ENCODE peak calls at places on chromosomes 1 and 21, in nine cellular contexts. C, W, G, U, H, Q, L, O and J are unnamed samples.

GRCh38 chr1:162185299-162185698 is 115.8 kb downstream of the NOS1AP start:
- DNase-seq in C (no peak), W (no peak), G (no peak), U (no peak), H (no peak), Q (no peak), L (no peak), O (no peak), J (no peak)

GRCh38 chr1:65469889-65470340 is 49.4 kb downstream of the LEPR start:
- DNase-seq in C (no peak), W (peak; percentile 32), G (no peak), U (peak; percentile 22), H (no peak), Q (peak; percentile 1), L (peak; percentile 11), O (peak; percentile 4), J (no peak)

GRCh38 chr1:182684128-182684828 is at the start of gene RGS8:
- DNase-seq in C (no peak), W (peak; percentile 55), G (no peak), U (no peak), H (no peak), Q (peak; percentile 70), L (no peak), O (peak; percentile 45), J (no peak)

GRCh38 chr1:168081373-168082007 is 55.2 kb downstream of the GPR161 start:
- DNase-seq in C (no peak), W (no peak), G (peak; percentile 81), U (peak; percentile 81), H (no peak), Q (no peak), L (peak; percentile 89), O (peak; percentile 25), J (peak; percentile 58)

GRCh38 chr1:234309598-234310459 is 63.4 kb upstream of the COA6 start:
- DNase-seq in C (no peak), W (peak; percentile 96), G (no peak), U (peak; percentile 48), H (peak; percentile 81), Q (peak; percentile 89), L (peak; percentile 65), O (peak; percentile 68), J (peak; percentile 40)

GRCh38 chr1:96966536-96967138 is 245.1 kb downstream of the PTBP2 start:
- DNase-seq in C (peak; percentile 11), W (peak; percentile 71), G (peak; percentile 33), U (peak; percentile 80), H (peak; percentile 48), Q (peak; percentile 60), L (peak; percentile 64), O (peak; percentile 88), J (peak; percentile 27)

GRCh38 chr1:32622806-32623694 is 27.3 kb downstream of the ZBTB8OS start:
- DNase-seq in C (no peak), W (no peak), G (no peak), U (no peak), H (no peak), Q (no peak), L (no peak), O (no peak), J (no peak)

GRCh38 chr1:193538690-193539089 is 352.3 kb upstream of the B3GALT2 start:
- DNase-seq in C (no peak), W (no peak), G (no peak), U (no peak), H (no peak), Q (no peak), L (no peak), O (no peak), J (no peak)

GRCh38 chr1:111541721-111542120 is 38.3 kb upstream of the ADORA3 start:
- DNase-seq in C (no peak), W (no peak), G (no peak), U (no peak), H (peak; percentile 18), Q (no peak), L (peak; percentile 43), O (no peak), J (no peak)

GRCh38 chr1:168585937-168586336 is 9.5 kb downstream of the XCL1 start:
- DNase-seq in C (no peak), W (no peak), G (no peak), U (no peak), H (no peak), Q (no peak), L (no peak), O (no peak), J (no peak)

GRCh38 chr1:159945483-159946241 is at the start of gene IGSF9:
- DNase-seq in C (no peak), W (peak; percentile 95), G (no peak), U (peak; percentile 65), H (peak; percentile 79), Q (peak; percentile 91), L (peak; percentile 75), O (peak; percentile 86), J (peak; percentile 58)

GRCh38 chr1:4224687-4225086 is 324.6 kb upstream of the C1orf174 start:
- DNase-seq in C (no peak), W (no peak), G (no peak), U (no peak), H (no peak), Q (no peak), L (no peak), O (no peak), J (no peak)

GRCh38 chr21:43865471-43866181 is 603 bp downstream of the AGPAT3 start:
- DNase-seq in C (peak; percentile 4), W (peak; percentile 8), G (no peak), U (peak; percentile 29), H (no peak), Q (no peak), L (peak; percentile 62), O (no peak), J (peak; percentile 80)

GRCh38 chr1:169676001-169676400 is 35.4 kb downstream of the SELL start:
- DNase-seq in C (no peak), W (no peak), G (peak; percentile 2), U (peak; percentile 30), H (no peak), Q (no peak), L (no peak), O (no peak), J (no peak)

GRCh38 chr1:1178794-1179331 is 5.2 kb downstream of the TTLL10 start:
- DNase-seq in C (no peak), W (no peak), G (no peak), U (no peak), H (no peak), Q (no peak), L (no peak), O (no peak), J (no peak)

GRCh38 chr1:62500210-62500609 is 63.4 kb downstream of the USP1 start:
- DNase-seq in C (no peak), W (no peak), G (no peak), U (no peak), H (no peak), Q (no peak), L (no peak), O (no peak), J (no peak)

GRCh38 chr1:234965128-234965527 is 163.5 kb downstream of the TOMM20 start:
- DNase-seq in C (no peak), W (no peak), G (no peak), U (peak; percentile 56), H (no peak), Q (no peak), L (no peak), O (no peak), J (no peak)

GRCh38 chr21:30194701-30195299 is 21.1 kb downstream of the CLDN8 start:
- DNase-seq in C (no peak), W (peak; percentile 3), G (no peak), U (peak; percentile 15), H (no peak), Q (peak; percentile 55), L (peak; percentile 2), O (peak; percentile 7), J (no peak)